ENCODE peak calls at places on chromosomes 2 and 18, in five cellular contexts. N is DND-41, K is GM23338, G is NT2/D1, M is psoas muscle. C is an unnamed sample.
A peak's percentile ranks its signal among the peaks of the same experiment; 100 is the strongest.

GRCh38 chr18:31064130-31064529 is 21.6 kb upstream of the DSC3 start:
- DNase-seq in N (no peak), M (no peak), G (no peak), K (no peak), C (no peak)

GRCh38 chr2:134411828-134412638 is 158.2 kb downstream of the MGAT5 start:
- DNase-seq in M (peak; percentile 69), N (peak; percentile 86), K (peak; percentile 82), G (peak; percentile 66), C (peak; percentile 97)

GRCh38 chr2:185979546-185980071 is 241.0 kb downstream of the FSIP2 start:
- DNase-seq in N (no peak), M (no peak), K (peak; percentile 34), G (peak; percentile 8), C (no peak)

GRCh38 chr2:119049968-119050657 is 108.1 kb downstream of the MARCO start:
- DNase-seq in N (no peak), K (peak; percentile 68), M (no peak), G (peak; percentile 15), C (peak; percentile 24)

GRCh38 chr18:62651276-62652031 is 63.9 kb upstream of the PHLPP1 start:
- DNase-seq in K (no peak), N (no peak), G (no peak), M (no peak), C (peak; percentile 47)

GRCh38 chr2:72920317-72921087 is 3.2 kb downstream of the EMX1 start:
- DNase-seq in N (no peak), G (no peak), K (peak; percentile 83), M (no peak), C (no peak)

GRCh38 chr2:158184001-158184400 is 82.3 kb downstream of the UPP2 start:
- DNase-seq in G (no peak), M (no peak), N (no peak), K (no peak), C (no peak)

GRCh38 chr2:234981197-234982095 is 29.6 kb downstream of the SH3BP4 start:
- DNase-seq in K (peak; percentile 84), M (peak; percentile 79), N (no peak), G (peak; percentile 80), C (no peak)

GRCh38 chr2:36819090-36819711 is 122.7 kb downstream of the VIT start:
- DNase-seq in M (no peak), G (no peak), K (peak; percentile 61), N (no peak), C (no peak)
- H3K4me1 ChIP-seq in M (no peaks in the 10 kb centered on the region), G (peaks cover 3% of the 10 kb centered on the region), K (peaks cover 10% of the 10 kb centered on the region), N (no peaks in the 10 kb centered on the region), C (no peaks in the 10 kb centered on the region)

DNA sequence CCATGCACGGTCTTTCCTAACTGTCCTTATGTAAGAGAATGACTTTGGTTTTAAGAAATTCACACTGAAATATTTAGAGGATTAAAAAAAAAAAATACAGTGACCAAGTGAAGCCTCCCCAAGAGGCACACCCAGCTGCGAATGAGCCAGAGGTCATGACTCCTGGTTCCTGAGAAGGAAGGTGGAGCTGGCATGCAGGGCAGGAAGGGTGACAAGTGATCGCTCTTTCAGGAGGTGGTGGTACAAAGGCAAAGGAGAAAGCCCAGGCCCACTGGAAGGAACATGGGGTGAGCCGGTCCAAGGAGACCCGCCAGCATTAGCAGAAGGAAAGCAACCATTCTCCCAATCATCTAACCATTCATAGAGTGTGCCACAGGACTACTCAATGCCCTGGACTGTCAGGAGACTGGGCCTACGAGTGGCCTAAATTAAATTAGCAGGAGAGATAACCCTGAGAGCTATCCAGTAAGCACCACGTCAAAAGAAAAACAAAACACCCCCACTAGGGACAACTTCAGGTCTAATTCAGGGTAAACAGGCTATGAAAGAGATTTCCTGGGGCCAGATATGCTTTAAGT is 7.8 kb downstream of the INO80C start:
- DNase-seq in M (no peak), G (no peak), K (no peak), N (no peak), C (no peak)
- H3K4me1 ChIP-seq in M (peaks cover 16% of the 10 kb centered on the region), G (peaks cover 2% of the 10 kb centered on the region), K (peaks cover 73% of the 10 kb centered on the region), N (no peaks in the 10 kb centered on the region), C (no peaks in the 10 kb centered on the region)

GRCh38 chr18:44793685-44794084 is 113.0 kb downstream of the SETBP1 start:
- DNase-seq in M (no peak), N (no peak), G (no peak), K (no peak), C (no peak)
- H3K4me1 ChIP-seq in M (peaks cover 70% of the 10 kb centered on the region), N (no peaks in the 10 kb centered on the region), G (peaks cover 2% of the 10 kb centered on the region), K (peaks cover 8% of the 10 kb centered on the region), C (peaks cover 8% of the 10 kb centered on the region)

GRCh38 chr18:68874361-68874760 is 76.5 kb downstream of the CCDC102B start:
- DNase-seq in K (no peak), N (no peak), M (no peak), G (no peak), C (no peak)
- H3K4me1 ChIP-seq in K (no peaks in the 10 kb centered on the region), N (no peaks in the 10 kb centered on the region), M (no peaks in the 10 kb centered on the region), G (no peaks in the 10 kb centered on the region), C (no peaks in the 10 kb centered on the region)

DNA sequence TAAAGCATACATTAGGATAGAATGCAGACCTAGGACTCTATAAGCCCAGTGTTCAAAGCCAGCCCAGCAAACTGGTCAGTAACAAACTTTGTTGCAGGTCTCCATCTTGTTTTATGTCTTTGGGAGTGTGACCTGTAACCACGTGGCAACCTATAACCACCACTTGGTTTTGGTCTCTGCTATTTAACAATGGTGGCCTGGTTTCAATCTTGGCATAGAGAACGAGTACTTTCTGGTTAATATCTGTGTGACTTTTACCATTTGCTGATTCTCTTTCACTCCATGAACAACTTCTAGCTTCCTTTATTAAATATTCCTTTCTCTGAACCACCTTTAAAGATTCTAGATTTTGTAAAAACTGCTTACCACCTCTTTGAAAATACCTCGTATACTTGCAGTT is 118.5 kb downstream of the KCNS3 start:
- DNase-seq in N (no peak), K (no peak), M (no peak), G (no peak), C (no peak)
- H3K4me1 ChIP-seq in N (no peaks in the 10 kb centered on the region), K (no peaks in the 10 kb centered on the region), M (no peaks in the 10 kb centered on the region), G (no peaks in the 10 kb centered on the region), C (no peaks in the 10 kb centered on the region)

C was measured in OCI-LY7.